ENCODE peak calls at places on chromosomes 13 and 19, in ten cellular contexts. S is body of pancreas, E is uterus, U is spleen, C is heart left ventricle, Q is suprapubic skin, G is prostate gland, O is adrenal gland, D is ovary, T is breast epithelium. K is an unnamed sample.

GRCh38 chr13:109155301-109155761 is 525.9 kb downstream of the MYO16 start:
- DNase-seq in S (no peak), E (no peak), U (no peak), C (no peak), Q (no peak), G (no peak), O (no peak), D (no peak), T (no peak), K (no peak)

GRCh38 chr13:27921961-27922910 is 2.4 kb downstream of the PDX1 start:
- DNase-seq in S (no peak), E (no peak), U (no peak), C (no peak), Q (no peak), G (no peak), O (no peak), D (no peak), T (no peak), K (no peak)

GRCh38 chr19:55546822-55547614 is 1.7 kb upstream of the SBK3 start:
- DNase-seq in S (peak; percentile 53), E (peak; percentile 65), U (no peak), C (peak; percentile 94), Q (peak; percentile 82), G (no peak), O (peak; percentile 71), D (peak; percentile 52), T (no peak), K (peak; percentile 48)

GRCh38 chr13:98798849-98799645 is 46.6 kb upstream of the SLC15A1 start:
- DNase-seq in S (no peak), E (no peak), U (no peak), C (no peak), Q (no peak), G (no peak), O (no peak), D (no peak), T (no peak), K (no peak)

GRCh38 chr19:9906475-9907087 is 29.7 kb downstream of the OLFM2 start:
- DNase-seq in S (no peak), E (no peak), U (no peak), C (no peak), Q (no peak), G (no peak), O (no peak), D (no peak), T (no peak), K (no peak)

GRCh38 chr13:29758591-29759114 is 91.8 kb downstream of the UBL3 start:
- DNase-seq in S (no peak), E (no peak), U (no peak), C (no peak), Q (no peak), G (no peak), O (peak; percentile 59), D (no peak), T (no peak), K (no peak)

GRCh38 chr19:58203814-58204475 is 21.1 kb downstream of the ZNF274 start:
- DNase-seq in S (no peak), E (no peak), U (no peak), C (no peak), Q (no peak), G (no peak), O (no peak), D (no peak), T (no peak), K (no peak)

GRCh38 chr19:54137913-54138776 is 583 bp downstream of the CNOT3 start:
- DNase-seq in S (peak; percentile 35), E (no peak), U (peak; percentile 89), C (no peak), Q (no peak), G (no peak), O (no peak), D (peak; percentile 66), T (no peak), K (no peak)

GRCh38 chr19:47603706-47604310 is 5.1 kb upstream of the BICRA start:
- DNase-seq in S (no peak), E (no peak), U (no peak), C (no peak), Q (no peak), G (no peak), O (no peak), D (no peak), T (no peak), K (no peak)

GRCh38 chr19:40907968-40908735 is 26.1 kb upstream of the CYP2A7 start:
- DNase-seq in S (peak; percentile 26), E (peak; percentile 22), U (peak; percentile 85), C (no peak), Q (no peak), G (no peak), O (peak; percentile 8), D (peak; percentile 59), T (no peak), K (no peak)

GRCh38 chr13:51764184-51765141 is 39.5 kb downstream of the DHRS12 start:
- DNase-seq in S (peak; percentile 91), E (peak; percentile 60), U (no peak), C (peak; percentile 77), Q (peak; percentile 91), G (no peak), O (no peak), D (no peak), T (no peak), K (peak; percentile 59)

GRCh38 chr19:3401004-3401768 is 34.8 kb downstream of the NFIC start:
- DNase-seq in S (no peak), E (no peak), U (no peak), C (no peak), Q (no peak), G (no peak), O (no peak), D (no peak), T (no peak), K (no peak)

GRCh38 chr19:3396881-3397265 is 30.5 kb downstream of the NFIC start:
- DNase-seq in S (no peak), E (no peak), U (no peak), C (no peak), Q (no peak), G (no peak), O (no peak), D (no peak), T (no peak), K (no peak)

GRCh38 chr19:3398900-3399278 is 32.5 kb downstream of the NFIC start:
- DNase-seq in S (no peak), E (no peak), U (no peak), C (no peak), Q (no peak), G (no peak), O (no peak), D (no peak), T (no peak), K (peak; percentile 39)

GRCh38 chr19:3398114-3398899 is 31.9 kb downstream of the NFIC start:
- DNase-seq in S (peak; percentile 90), E (peak; percentile 85), U (peak; percentile 83), C (peak; percentile 77), Q (peak; percentile 89), G (peak; percentile 83), O (peak; percentile 92), D (peak; percentile 85), T (peak; percentile 66), K (peak; percentile 71)

DNA sequence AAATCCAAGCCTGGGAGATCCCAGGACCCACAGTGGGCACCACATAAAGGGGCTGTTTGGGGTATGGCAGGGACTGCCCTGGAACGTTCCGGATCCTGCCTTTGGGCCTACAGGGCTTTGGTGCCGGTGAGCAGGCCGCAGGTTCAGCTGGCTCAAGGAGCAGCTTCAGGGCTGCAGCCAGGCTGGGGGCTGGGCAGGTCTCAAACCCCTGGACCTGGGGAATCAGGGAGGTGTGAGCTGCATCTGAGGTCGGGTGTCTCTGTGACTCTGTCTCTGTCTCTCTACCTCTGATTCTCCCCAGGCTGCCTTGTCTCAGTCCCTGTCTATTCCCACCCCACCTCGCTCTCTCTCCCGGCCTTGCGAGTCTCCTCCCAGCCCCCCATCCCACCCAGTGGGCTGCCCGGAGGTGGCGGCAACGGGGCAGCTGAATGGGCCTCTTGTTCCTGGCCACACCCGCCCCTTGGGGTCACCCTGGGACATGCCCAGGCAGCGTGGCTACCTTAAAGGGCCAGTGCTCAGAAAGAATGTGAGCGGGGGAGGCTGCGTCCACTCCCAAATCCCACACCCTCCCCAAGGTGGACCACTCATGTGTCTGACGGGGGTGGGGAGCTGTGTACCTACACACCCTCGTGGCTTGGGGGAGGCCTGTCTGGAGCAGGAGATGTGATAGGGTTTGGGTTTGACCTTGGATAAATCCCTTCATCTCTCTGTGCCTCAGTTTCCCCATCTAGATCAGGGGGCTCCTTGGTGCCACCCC is 31.1 kb downstream of the NFIC start:
- DNase-seq in S (peak; percentile 66), E (no peak), U (no peak), C (no peak), Q (no peak), G (no peak), O (peak; percentile 72), D (no peak), T (no peak), K (peak; percentile 57)
- TF ChIP-seq POLR2A in S (no peak), E (no peak), U (no peak), C (no peak), Q (no peak), G (no peak), O (no peak), D (no peak), T (no peak), K (no peak)

DNA sequence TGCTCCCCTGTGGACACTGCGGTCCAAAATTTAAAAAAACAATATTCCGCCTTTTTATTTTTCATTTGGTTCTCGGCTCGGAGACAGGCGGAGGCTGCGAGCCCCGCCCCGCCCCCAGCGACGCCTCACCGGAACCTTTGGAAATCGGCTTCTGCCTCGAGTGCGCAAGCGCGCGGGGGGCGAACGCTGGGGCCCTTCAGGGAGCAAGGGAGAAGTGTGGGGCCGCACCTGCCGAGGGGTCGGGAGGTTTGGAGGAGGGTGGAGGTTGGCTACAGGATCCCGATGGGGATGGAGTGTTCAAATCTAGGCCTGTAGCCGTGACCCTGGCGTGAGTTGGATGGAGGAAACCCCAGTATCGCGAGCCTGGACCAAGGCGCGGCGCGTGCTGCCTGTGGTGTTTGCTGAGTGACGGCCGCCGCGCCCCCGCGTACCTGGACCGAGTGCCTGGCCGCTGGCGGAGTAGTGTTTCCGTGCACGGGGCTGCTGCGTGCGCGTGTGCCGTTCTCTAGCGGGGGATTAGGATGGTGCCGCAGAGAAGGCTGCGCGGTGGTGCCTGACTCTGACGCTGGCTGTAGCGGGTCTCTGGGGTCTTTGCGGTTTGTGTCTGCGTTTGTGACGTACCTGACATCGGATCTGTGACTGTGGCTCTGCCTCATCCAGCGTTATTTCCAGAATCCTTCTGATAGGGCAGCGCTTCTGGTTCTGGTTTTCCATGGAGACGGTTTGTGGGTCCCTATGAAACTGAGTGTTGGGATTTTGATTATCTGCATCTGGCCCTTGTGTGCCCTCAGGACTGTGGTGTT is 625 bp upstream of the ZFP30 start:
- DNase-seq in S (peak; percentile 79), E (peak; percentile 81), U (peak; percentile 93), C (peak; percentile 88), Q (peak; percentile 88), G (peak; percentile 84), O (peak; percentile 86), D (peak; percentile 87), T (peak; percentile 78), K (peak; percentile 55)
- H3K27ac ChIP-seq in S (peak overlapping the region; percentile 90), E (peak overlapping the region; percentile 91), U (peak overlapping the region; percentile 94), C (peak overlapping the region; percentile 80), Q (peak overlapping the region; percentile 86), G (peak overlapping the region; percentile 98), O (peak overlapping the region; percentile 90), D (peak overlapping the region; percentile 82), T (peak overlapping the region; percentile 96), K (peak overlapping the region; percentile 88)

GRCh38 chr19:16075430-16076153 is 703 bp upstream of the TPM4 start:
- DNase-seq in S (no peak), E (no peak), U (peak; percentile 48), C (no peak), Q (peak; percentile 61), G (no peak), O (no peak), D (peak; percentile 46), T (no peak), K (no peak)
- TF ChIP-seq POLR2A in S (no peak), E (no peak), U (peak; percentile 13), C (no peak), Q (no peak), G (no peak), O (peak; percentile 43), D (no peak), T (no peak), K (no peak)

GRCh38 chr13:77312311-77312710 is 14.6 kb downstream of the MYCBP2 start:
- DNase-seq in S (no peak), E (no peak), U (no peak), C (no peak), Q (no peak), G (no peak), O (no peak), D (no peak), T (no peak), K (no peak)
- H3K27ac ChIP-seq in S (no peak overlapping the region), E (no peak overlapping the region), U (no peak overlapping the region), C (no peak overlapping the region), Q (no peak overlapping the region), G (no peak overlapping the region), O (no peak overlapping the region), D (no peak overlapping the region), T (no peak overlapping the region), K (no peak overlapping the region)